ENCODE peak calls at places on chromosomes 16 and 17, in ten cellular contexts. One of them, this sample, is unnamed.

GRCh38 chr17:21275579-21276339 is 8.8 kb upstream of the MAP2K3 start:
- DNase-seq in NCI-H1694 treated with DMSO at 0.1 percent for 48 hours: peak
- DNase-seq in heart right ventricle: peak
- DNase-seq in body of pancreas: peak
- DNase-seq in HCEC 1CT: peak
- DNase-seq in G401: peak
- DNase-seq in stromal cell of bone marrow: peak
- DNase-seq in head of caudate nucleus: peak
- DNase-seq in WERI-Rb-1: peak
- DNase-seq in Caki2: peak
- DNase-seq in this sample: peak

GRCh38 chr16:64122177-64122576 is 999.7 kb downstream of the CDH11 start:
- DNase-seq in NCI-H1694 treated with DMSO at 0.1 percent for 48 hours: no peak
- DNase-seq in heart right ventricle: no peak
- DNase-seq in body of pancreas: no peak
- DNase-seq in HCEC 1CT: no peak
- DNase-seq in G401: no peak
- DNase-seq in stromal cell of bone marrow: no peak
- DNase-seq in head of caudate nucleus: no peak
- DNase-seq in WERI-Rb-1: no peak
- DNase-seq in Caki2: no peak
- DNase-seq in this sample: no peak

GRCh38 chr17:78174332-78174869 is 6.0 kb downstream of the SYNGR2 start:
- DNase-seq in NCI-H1694 treated with DMSO at 0.1 percent for 48 hours: no peak
- DNase-seq in heart right ventricle: peak
- DNase-seq in body of pancreas: peak
- DNase-seq in HCEC 1CT: no peak
- DNase-seq in G401: peak
- DNase-seq in stromal cell of bone marrow: no peak
- DNase-seq in head of caudate nucleus: peak
- DNase-seq in WERI-Rb-1: no peak
- DNase-seq in Caki2: no peak
- DNase-seq in this sample: peak

GRCh38 chr17:13114601-13115024 is 96.8 kb upstream of the ELAC2 start:
- DNase-seq in NCI-H1694 treated with DMSO at 0.1 percent for 48 hours: no peak
- DNase-seq in heart right ventricle: peak
- DNase-seq in body of pancreas: peak
- DNase-seq in HCEC 1CT: peak
- DNase-seq in G401: peak
- DNase-seq in stromal cell of bone marrow: peak
- DNase-seq in head of caudate nucleus: peak
- DNase-seq in WERI-Rb-1: peak
- DNase-seq in Caki2: peak
- DNase-seq in this sample: no peak

GRCh38 chr17:64077409-64077808 is 52.5 kb downstream of the ERN1 start:
- DNase-seq in NCI-H1694 treated with DMSO at 0.1 percent for 48 hours: no peak
- DNase-seq in heart right ventricle: no peak
- DNase-seq in body of pancreas: peak
- DNase-seq in HCEC 1CT: no peak
- DNase-seq in G401: no peak
- DNase-seq in stromal cell of bone marrow: no peak
- DNase-seq in head of caudate nucleus: no peak
- DNase-seq in WERI-Rb-1: no peak
- DNase-seq in Caki2: no peak
- DNase-seq in this sample: no peak

GRCh38 chr17:2335726-2336214 is 487 bp downstream of the TSR1 start:
- DNase-seq in NCI-H1694 treated with DMSO at 0.1 percent for 48 hours: no peak
- DNase-seq in heart right ventricle: no peak
- DNase-seq in body of pancreas: peak
- DNase-seq in HCEC 1CT: no peak
- DNase-seq in G401: no peak
- DNase-seq in stromal cell of bone marrow: no peak
- DNase-seq in head of caudate nucleus: no peak
- DNase-seq in WERI-Rb-1: no peak
- DNase-seq in Caki2: no peak
- DNase-seq in this sample: no peak

GRCh38 chr16:4572715-4573114 is 16.6 kb downstream of the C16orf96 start:
- DNase-seq in NCI-H1694 treated with DMSO at 0.1 percent for 48 hours: no peak
- DNase-seq in heart right ventricle: no peak
- DNase-seq in body of pancreas: peak
- DNase-seq in HCEC 1CT: no peak
- DNase-seq in G401: no peak
- DNase-seq in stromal cell of bone marrow: no peak
- DNase-seq in head of caudate nucleus: no peak
- DNase-seq in WERI-Rb-1: no peak
- DNase-seq in Caki2: no peak
- DNase-seq in this sample: no peak

GRCh38 chr17:7632492-7632894 is 2.6 kb downstream of the SHBG start:
- DNase-seq in NCI-H1694 treated with DMSO at 0.1 percent for 48 hours: peak
- DNase-seq in heart right ventricle: peak
- DNase-seq in body of pancreas: peak
- DNase-seq in HCEC 1CT: peak
- DNase-seq in G401: peak
- DNase-seq in stromal cell of bone marrow: no peak
- DNase-seq in head of caudate nucleus: no peak
- DNase-seq in WERI-Rb-1: peak
- DNase-seq in Caki2: no peak
- DNase-seq in this sample: no peak

GRCh38 chr17:19357351-19358140 is 5.0 kb downstream of the B9D1 start:
- DNase-seq in NCI-H1694 treated with DMSO at 0.1 percent for 48 hours: no peak
- DNase-seq in heart right ventricle: no peak
- DNase-seq in body of pancreas: no peak
- DNase-seq in HCEC 1CT: no peak
- DNase-seq in G401: no peak
- DNase-seq in stromal cell of bone marrow: no peak
- DNase-seq in head of caudate nucleus: no peak
- DNase-seq in WERI-Rb-1: peak
- DNase-seq in Caki2: no peak
- DNase-seq in this sample: no peak

GRCh38 chr16:67805718-67806427 is 487 bp downstream of the RANBP10 start:
- DNase-seq in NCI-H1694 treated with DMSO at 0.1 percent for 48 hours: no peak
- DNase-seq in heart right ventricle: no peak
- DNase-seq in body of pancreas: peak
- DNase-seq in HCEC 1CT: no peak
- DNase-seq in G401: no peak
- DNase-seq in stromal cell of bone marrow: no peak
- DNase-seq in head of caudate nucleus: no peak
- DNase-seq in WERI-Rb-1: peak
- DNase-seq in Caki2: no peak
- DNase-seq in this sample: no peak

GRCh38 chr17:65794572-65794971 is 233.1 kb upstream of the AXIN2 start:
- DNase-seq in NCI-H1694 treated with DMSO at 0.1 percent for 48 hours: peak
- DNase-seq in heart right ventricle: no peak
- DNase-seq in body of pancreas: peak
- DNase-seq in HCEC 1CT: peak
- DNase-seq in G401: peak
- DNase-seq in stromal cell of bone marrow: no peak
- DNase-seq in head of caudate nucleus: no peak
- DNase-seq in WERI-Rb-1: peak
- DNase-seq in Caki2: peak
- DNase-seq in this sample: no peak

GRCh38 chr16:6709736-6710135 is 622.9 kb upstream of the RBFOX1 start:
- DNase-seq in NCI-H1694 treated with DMSO at 0.1 percent for 48 hours: no peak
- DNase-seq in heart right ventricle: no peak
- DNase-seq in body of pancreas: no peak
- DNase-seq in HCEC 1CT: no peak
- DNase-seq in G401: peak
- DNase-seq in stromal cell of bone marrow: no peak
- DNase-seq in head of caudate nucleus: no peak
- DNase-seq in WERI-Rb-1: no peak
- DNase-seq in Caki2: no peak
- DNase-seq in this sample: no peak

GRCh38 chr17:36657763-36658490 is 56.5 kb downstream of the MRM1 start:
- DNase-seq in NCI-H1694 treated with DMSO at 0.1 percent for 48 hours: peak
- DNase-seq in heart right ventricle: no peak
- DNase-seq in body of pancreas: no peak
- DNase-seq in HCEC 1CT: no peak
- DNase-seq in G401: peak
- DNase-seq in stromal cell of bone marrow: no peak
- DNase-seq in head of caudate nucleus: no peak
- DNase-seq in WERI-Rb-1: peak
- DNase-seq in Caki2: no peak
- DNase-seq in this sample: no peak

GRCh38 chr16:27330542-27330941 is 16.8 kb downstream of the IL4R start:
- DNase-seq in NCI-H1694 treated with DMSO at 0.1 percent for 48 hours: no peak
- DNase-seq in heart right ventricle: peak
- DNase-seq in body of pancreas: peak
- DNase-seq in HCEC 1CT: no peak
- DNase-seq in G401: no peak
- DNase-seq in stromal cell of bone marrow: peak
- DNase-seq in head of caudate nucleus: no peak
- DNase-seq in WERI-Rb-1: no peak
- DNase-seq in Caki2: no peak
- DNase-seq in this sample: peak

GRCh38 chr17:41367426-41368075 is 2.1 kb downstream of the KRT33B start:
- DNase-seq in NCI-H1694 treated with DMSO at 0.1 percent for 48 hours: no peak
- DNase-seq in heart right ventricle: no peak
- DNase-seq in body of pancreas: no peak
- DNase-seq in HCEC 1CT: peak
- DNase-seq in G401: no peak
- DNase-seq in stromal cell of bone marrow: peak
- DNase-seq in head of caudate nucleus: no peak
- DNase-seq in WERI-Rb-1: no peak
- DNase-seq in Caki2: no peak
- DNase-seq in this sample: no peak

GRCh38 chr17:77200711-77201110 is 59.9 kb downstream of the SEC14L1 start:
- DNase-seq in NCI-H1694 treated with DMSO at 0.1 percent for 48 hours: no peak
- DNase-seq in heart right ventricle: no peak
- DNase-seq in body of pancreas: no peak
- DNase-seq in HCEC 1CT: no peak
- DNase-seq in G401: peak
- DNase-seq in stromal cell of bone marrow: no peak
- DNase-seq in head of caudate nucleus: no peak
- DNase-seq in WERI-Rb-1: no peak
- DNase-seq in Caki2: no peak
- DNase-seq in this sample: no peak

GRCh38 chr16:65657556-65657955 is 535.7 kb upstream of the CDH11 start:
- DNase-seq in NCI-H1694 treated with DMSO at 0.1 percent for 48 hours: no peak
- DNase-seq in heart right ventricle: no peak
- DNase-seq in body of pancreas: no peak
- DNase-seq in HCEC 1CT: no peak
- DNase-seq in G401: no peak
- DNase-seq in stromal cell of bone marrow: no peak
- DNase-seq in head of caudate nucleus: no peak
- DNase-seq in WERI-Rb-1: no peak
- DNase-seq in Caki2: no peak
- DNase-seq in this sample: no peak

GRCh38 chr16:52436646-52437645 is 110.0 kb downstream of the TOX3 start:
- DNase-seq in NCI-H1694 treated with DMSO at 0.1 percent for 48 hours: peak
- DNase-seq in heart right ventricle: no peak
- DNase-seq in body of pancreas: no peak
- DNase-seq in HCEC 1CT: no peak
- DNase-seq in G401: no peak
- DNase-seq in stromal cell of bone marrow: no peak
- DNase-seq in head of caudate nucleus: no peak
- DNase-seq in WERI-Rb-1: no peak
- DNase-seq in Caki2: no peak
- DNase-seq in this sample: no peak

GRCh38 chr17:80961516-80961915 is 30.1 kb upstream of the CHMP6 start:
- DNase-seq in NCI-H1694 treated with DMSO at 0.1 percent for 48 hours: peak
- DNase-seq in heart right ventricle: no peak
- DNase-seq in body of pancreas: no peak
- DNase-seq in HCEC 1CT: no peak
- DNase-seq in G401: no peak
- DNase-seq in stromal cell of bone marrow: no peak
- DNase-seq in head of caudate nucleus: no peak
- DNase-seq in WERI-Rb-1: no peak
- DNase-seq in Caki2: no peak
- DNase-seq in this sample: no peak

GRCh38 chr17:28381141-28381825 is 9.8 kb downstream of the SARM1 start:
- DNase-seq in NCI-H1694 treated with DMSO at 0.1 percent for 48 hours: no peak
- DNase-seq in heart right ventricle: no peak
- DNase-seq in body of pancreas: no peak
- DNase-seq in HCEC 1CT: no peak
- DNase-seq in G401: peak
- DNase-seq in stromal cell of bone marrow: no peak
- DNase-seq in head of caudate nucleus: no peak
- DNase-seq in WERI-Rb-1: no peak
- DNase-seq in Caki2: no peak
- DNase-seq in this sample: peak

GRCh38 chr17:29251969-29252866 is 5.6 kb downstream of the CRYBA1 start:
- DNase-seq in NCI-H1694 treated with DMSO at 0.1 percent for 48 hours: peak
- DNase-seq in heart right ventricle: no peak
- DNase-seq in body of pancreas: no peak
- DNase-seq in HCEC 1CT: peak
- DNase-seq in G401: peak
- DNase-seq in stromal cell of bone marrow: no peak
- DNase-seq in head of caudate nucleus: no peak
- DNase-seq in WERI-Rb-1: no peak
- DNase-seq in Caki2: peak
- DNase-seq in this sample: no peak

GRCh38 chr16:54077412-54077821 is 209.2 kb downstream of the IRX3 start:
- DNase-seq in NCI-H1694 treated with DMSO at 0.1 percent for 48 hours: no peak
- DNase-seq in heart right ventricle: no peak
- DNase-seq in body of pancreas: no peak
- DNase-seq in HCEC 1CT: peak
- DNase-seq in G401: no peak
- DNase-seq in stromal cell of bone marrow: peak
- DNase-seq in head of caudate nucleus: no peak
- DNase-seq in WERI-Rb-1: peak
- DNase-seq in Caki2: peak
- DNase-seq in this sample: no peak

GRCh38 chr17:81703747-81704654 is 834 bp downstream of the MRPL12 start:
- DNase-seq in NCI-H1694 treated with DMSO at 0.1 percent for 48 hours: no peak
- DNase-seq in heart right ventricle: no peak
- DNase-seq in body of pancreas: no peak
- DNase-seq in HCEC 1CT: no peak
- DNase-seq in G401: no peak
- DNase-seq in stromal cell of bone marrow: no peak
- DNase-seq in head of caudate nucleus: no peak
- DNase-seq in WERI-Rb-1: no peak
- DNase-seq in Caki2: no peak
- DNase-seq in this sample: no peak

GRCh38 chr17:10141436-10141835 is 57.0 kb downstream of the GAS7 start:
- DNase-seq in NCI-H1694 treated with DMSO at 0.1 percent for 48 hours: no peak
- DNase-seq in heart right ventricle: no peak
- DNase-seq in body of pancreas: no peak
- DNase-seq in HCEC 1CT: no peak
- DNase-seq in G401: no peak
- DNase-seq in stromal cell of bone marrow: no peak
- DNase-seq in head of caudate nucleus: no peak
- DNase-seq in WERI-Rb-1: no peak
- DNase-seq in Caki2: no peak
- DNase-seq in this sample: no peak

GRCh38 chr16:85894266-85894665 is 4.7 kb upstream of the IRF8 start:
- DNase-seq in NCI-H1694 treated with DMSO at 0.1 percent for 48 hours: no peak
- DNase-seq in heart right ventricle: no peak
- DNase-seq in body of pancreas: peak
- DNase-seq in HCEC 1CT: no peak
- DNase-seq in G401: no peak
- DNase-seq in stromal cell of bone marrow: no peak
- DNase-seq in head of caudate nucleus: no peak
- DNase-seq in WERI-Rb-1: no peak
- DNase-seq in Caki2: no peak
- DNase-seq in this sample: no peak

GRCh38 chr16:24075929-24076716 is 180.0 kb upstream of the CACNG3 start:
- DNase-seq in NCI-H1694 treated with DMSO at 0.1 percent for 48 hours: no peak
- DNase-seq in heart right ventricle: no peak
- DNase-seq in body of pancreas: no peak
- DNase-seq in HCEC 1CT: no peak
- DNase-seq in G401: no peak
- DNase-seq in stromal cell of bone marrow: no peak
- DNase-seq in head of caudate nucleus: peak
- DNase-seq in WERI-Rb-1: peak
- DNase-seq in Caki2: peak
- DNase-seq in this sample: no peak

GRCh38 chr17:13017623-13018462 is at the start of gene ELAC2:
- DNase-seq in NCI-H1694 treated with DMSO at 0.1 percent for 48 hours: peak
- DNase-seq in heart right ventricle: peak
- DNase-seq in body of pancreas: peak
- DNase-seq in HCEC 1CT: peak
- DNase-seq in G401: peak
- DNase-seq in stromal cell of bone marrow: peak
- DNase-seq in head of caudate nucleus: peak
- DNase-seq in WERI-Rb-1: peak
- DNase-seq in Caki2: peak
- DNase-seq in this sample: peak

This sample was measured in mucosa of gallbladder.